ENCODE peak calls at places on chromosomes 13 and 19, in six cellular contexts. One of them, this sample, is unnamed.

GRCh38 chr13:59413121-59413520 is 750.6 kb downstream of the DIAPH3 start:
- DNase-seq in GM12892: no peak
- DNase-seq in K562: no peak
- DNase-seq in HepG2: no peak
- DNase-seq in GM12878: peak; percentile 9
- DNase-seq in H1: no peak
- DNase-seq in this sample: no peak

GRCh38 chr19:17091758-17092333 is 16.3 kb downstream of the MYO9B start:
- DNase-seq in HepG2: no peak
- DNase-seq in GM12892: no peak
- DNase-seq in GM12878: no peak
- DNase-seq in K562: peak; percentile 41
- DNase-seq in H1: no peak
- DNase-seq in this sample: peak; percentile 61

GRCh38 chr19:55643003-55643732 is at the start of gene ZNF581:
- DNase-seq in H1: peak; percentile 90
- DNase-seq in K562: no peak
- DNase-seq in GM12878: peak; percentile 59
- DNase-seq in HepG2: peak; percentile 57
- DNase-seq in GM12892: peak; percentile 84
- DNase-seq in this sample: peak; percentile 83

GRCh38 chr19:14318873-14319272 is 62.4 kb upstream of the ADGRE5 start:
- DNase-seq in GM12878: no peak
- DNase-seq in H1: peak; percentile 80
- DNase-seq in K562: peak; percentile 57
- DNase-seq in HepG2: no peak
- DNase-seq in GM12892: no peak
- DNase-seq in this sample: no peak

GRCh38 chr19:39296055-39296645 is at the start of gene IFNL1:
- DNase-seq in GM12878: no peak
- DNase-seq in H1: no peak
- DNase-seq in GM12892: no peak
- DNase-seq in HepG2: no peak
- DNase-seq in K562: no peak
- DNase-seq in this sample: no peak

GRCh38 chr19:18021121-18021755 is 13.3 kb downstream of the ARRDC2 start:
- DNase-seq in H1: no peak
- DNase-seq in HepG2: no peak
- DNase-seq in GM12878: no peak
- DNase-seq in K562: peak; percentile 79
- DNase-seq in GM12892: no peak
- DNase-seq in this sample: no peak

GRCh38 chr13:48000559-48001126 is 430 bp downstream of the SUCLA2 start:
- DNase-seq in K562: peak; percentile 6
- DNase-seq in HepG2: no peak
- DNase-seq in GM12878: no peak
- DNase-seq in GM12892: no peak
- DNase-seq in H1: no peak
- DNase-seq in this sample: peak; percentile 15

GRCh38 chr19:11496391-11497163 is 9.1 kb downstream of the ZNF653 start:
- DNase-seq in GM12892: peak; percentile 75
- DNase-seq in GM12878: no peak
- DNase-seq in HepG2: peak; percentile 62
- DNase-seq in K562: peak; percentile 84
- DNase-seq in H1: peak; percentile 96
- DNase-seq in this sample: peak; percentile 76

GRCh38 chr13:112844879-112845278 is 124.1 kb upstream of the MCF2L start:
- DNase-seq in HepG2: no peak
- DNase-seq in GM12892: no peak
- DNase-seq in H1: no peak
- DNase-seq in K562: no peak
- DNase-seq in GM12878: no peak
- DNase-seq in this sample: no peak

GRCh38 chr13:102670130-102670529 is 24.7 kb downstream of the METTL21C start:
- DNase-seq in HepG2: no peak
- DNase-seq in GM12892: no peak
- DNase-seq in K562: no peak
- DNase-seq in H1: no peak
- DNase-seq in GM12878: no peak
- DNase-seq in this sample: no peak

GRCh38 chr19:35116085-35116801 is 620 bp downstream of the FXYD3 start:
- DNase-seq in H1: no peak
- DNase-seq in GM12878: no peak
- DNase-seq in HepG2: no peak
- DNase-seq in GM12892: no peak
- DNase-seq in K562: no peak
- DNase-seq in this sample: no peak

GRCh38 chr19:27734496-27735220 is 1478.3 kb downstream of the UQCRFS1 start:
- DNase-seq in K562: no peak
- DNase-seq in HepG2: no peak
- DNase-seq in H1: no peak
- DNase-seq in GM12892: no peak
- DNase-seq in GM12878: no peak
- DNase-seq in this sample: no peak

GRCh38 chr13:32264407-32264806 is 50.8 kb downstream of the ZAR1L start:
- DNase-seq in H1: no peak
- DNase-seq in GM12892: no peak
- DNase-seq in HepG2: no peak
- DNase-seq in GM12878: no peak
- DNase-seq in K562: no peak
- DNase-seq in this sample: no peak

GRCh38 chr19:7628589-7629311 is 595 bp downstream of the XAB2 start:
- DNase-seq in GM12892: no peak
- DNase-seq in K562: peak; percentile 51
- DNase-seq in HepG2: no peak
- DNase-seq in H1: no peak
- DNase-seq in GM12878: no peak
- DNase-seq in this sample: no peak

GRCh38 chr19:18785179-18786124 is 5.7 kb downstream of the COMP start:
- DNase-seq in K562: peak; percentile 100
- DNase-seq in H1: peak; percentile 98
- DNase-seq in GM12878: no peak
- DNase-seq in HepG2: peak; percentile 65
- DNase-seq in GM12892: peak; percentile 93
- DNase-seq in this sample: peak; percentile 93

GRCh38 chr19:13408889-13409518 is 97.3 kb downstream of the CACNA1A start:
- DNase-seq in GM12878: no peak
- DNase-seq in H1: no peak
- DNase-seq in HepG2: no peak
- DNase-seq in K562: no peak
- DNase-seq in GM12892: no peak
- DNase-seq in this sample: no peak

GRCh38 chr19:13146763-13147563 is 3.2 kb downstream of the STX10 start:
- DNase-seq in K562: no peak
- DNase-seq in GM12878: no peak
- DNase-seq in HepG2: no peak
- DNase-seq in H1: no peak
- DNase-seq in GM12892: no peak
- DNase-seq in this sample: no peak

GRCh38 chr13:30577381-30577780 is 40.3 kb upstream of the USPL1 start:
- DNase-seq in GM12892: no peak
- DNase-seq in H1: no peak
- DNase-seq in HepG2: peak; percentile 13
- DNase-seq in GM12878: peak; percentile 72
- DNase-seq in K562: no peak
- DNase-seq in this sample: no peak

GRCh38 chr13:79710376-79710775 is 229.4 kb downstream of the NDFIP2 start:
- DNase-seq in GM12892: no peak
- DNase-seq in GM12878: no peak
- DNase-seq in H1: no peak
- DNase-seq in HepG2: no peak
- DNase-seq in K562: no peak
- DNase-seq in this sample: no peak

GRCh38 chr13:41942462-41943094 is 18.3 kb downstream of the VWA8 start:
- DNase-seq in GM12892: no peak
- DNase-seq in H1: no peak
- DNase-seq in GM12878: no peak
- DNase-seq in HepG2: no peak
- DNase-seq in K562: no peak
- DNase-seq in this sample: no peak

GRCh38 chr13:111037838-111038397 is 77.2 kb upstream of the ARHGEF7 start:
- DNase-seq in GM12892: no peak
- DNase-seq in K562: no peak
- DNase-seq in GM12878: no peak
- DNase-seq in H1: no peak
- DNase-seq in HepG2: no peak
- DNase-seq in this sample: no peak

GRCh38 chr13:33016414-33017409 is at the start of gene KL:
- DNase-seq in GM12892: peak; percentile 30
- DNase-seq in HepG2: no peak
- DNase-seq in K562: no peak
- DNase-seq in H1: peak; percentile 72
- DNase-seq in GM12878: no peak
- DNase-seq in this sample: peak; percentile 39

GRCh38 chr19:47459477-47459876 is 12.2 kb downstream of the SLC8A2 start:
- DNase-seq in K562: no peak
- DNase-seq in HepG2: no peak
- DNase-seq in GM12878: no peak
- DNase-seq in H1: no peak
- DNase-seq in GM12892: no peak
- DNase-seq in this sample: no peak

GRCh38 chr13:97108535-97108910 is 113.6 kb upstream of the MBNL2 start:
- DNase-seq in H1: no peak
- DNase-seq in HepG2: no peak
- DNase-seq in GM12892: no peak
- DNase-seq in K562: no peak
- DNase-seq in GM12878: no peak
- DNase-seq in this sample: no peak

GRCh38 chr13:97106323-97106722 is 112.0 kb upstream of the OXGR1 start:
- DNase-seq in K562: no peak
- DNase-seq in HepG2: no peak
- DNase-seq in GM12878: no peak
- DNase-seq in H1: no peak
- DNase-seq in GM12892: no peak
- DNase-seq in this sample: no peak

GRCh38 chr13:97109256-97109655 is 112.9 kb upstream of the MBNL2 start:
- DNase-seq in GM12878: no peak
- DNase-seq in HepG2: no peak
- DNase-seq in GM12892: no peak
- DNase-seq in H1: no peak
- DNase-seq in K562: no peak
- DNase-seq in this sample: no peak

GRCh38 chr13:97109841-97110492 is 112.2 kb upstream of the MBNL2 start:
- DNase-seq in GM12878: no peak
- DNase-seq in GM12892: peak; percentile 76
- DNase-seq in H1: peak; percentile 92
- DNase-seq in K562: peak; percentile 80
- DNase-seq in HepG2: peak; percentile 68
- DNase-seq in this sample: peak; percentile 79

GRCh38 chr13:97107815-97108534 is 113.7 kb upstream of the OXGR1 start:
- DNase-seq in GM12892: no peak
- DNase-seq in HepG2: no peak
- DNase-seq in GM12878: no peak
- DNase-seq in K562: no peak
- DNase-seq in H1: no peak
- DNase-seq in this sample: no peak
- TF ChIP-seq TAF1 in GM12892: no peak
- TF ChIP-seq TAF1 in HepG2: no peak
- TF ChIP-seq TAF1 in GM12878: no peak
- TF ChIP-seq TAF1 in K562: no peak
- TF ChIP-seq TAF1 in H1: no peak
- TF ChIP-seq TAF1 in this sample: no peak

GRCh38 chr13:38542601-38543000 is 144.3 kb upstream of the FREM2 start:
- DNase-seq in GM12892: no peak
- DNase-seq in GM12878: no peak
- DNase-seq in H1: no peak
- DNase-seq in K562: no peak
- DNase-seq in HepG2: no peak
- DNase-seq in this sample: no peak
- TF ChIP-seq POLR2A in GM12892: no peak
- TF ChIP-seq POLR2A in GM12878: no peak
- TF ChIP-seq POLR2A in H1: no peak
- TF ChIP-seq POLR2A in K562: no peak
- TF ChIP-seq POLR2A in HepG2: no peak
- TF ChIP-seq POLR2A in this sample: no peak

GRCh38 chr19:1796395-1797142 is 15.5 kb downstream of the ATP8B3 start:
- DNase-seq in GM12878: no peak
- DNase-seq in K562: no peak
- DNase-seq in GM12892: no peak
- DNase-seq in H1: no peak
- DNase-seq in HepG2: no peak
- DNase-seq in this sample: no peak
- TF ChIP-seq TAF1 in GM12878: no peak
- TF ChIP-seq TAF1 in K562: no peak
- TF ChIP-seq TAF1 in GM12892: no peak
- TF ChIP-seq TAF1 in H1: no peak
- TF ChIP-seq TAF1 in HepG2: no peak
- TF ChIP-seq TAF1 in this sample: no peak

GRCh38 chr19:53333071-53333465 is 481 bp upstream of the ZNF845 start:
- DNase-seq in HepG2: no peak
- DNase-seq in GM12878: no peak
- DNase-seq in GM12892: no peak
- DNase-seq in H1: no peak
- DNase-seq in K562: no peak
- DNase-seq in this sample: no peak

GRCh38 chr19:53328967-53329366 is 4.6 kb upstream of the ZNF845 start:
- DNase-seq in GM12892: no peak
- DNase-seq in H1: no peak
- DNase-seq in HepG2: no peak
- DNase-seq in GM12878: no peak
- DNase-seq in K562: peak; percentile 47
- DNase-seq in this sample: no peak

GRCh38 chr19:53332484-53332883 is 1.1 kb upstream of the ZNF845 start:
- DNase-seq in GM12878: no peak
- DNase-seq in H1: no peak
- DNase-seq in K562: no peak
- DNase-seq in GM12892: no peak
- DNase-seq in HepG2: no peak
- DNase-seq in this sample: no peak

DNA sequence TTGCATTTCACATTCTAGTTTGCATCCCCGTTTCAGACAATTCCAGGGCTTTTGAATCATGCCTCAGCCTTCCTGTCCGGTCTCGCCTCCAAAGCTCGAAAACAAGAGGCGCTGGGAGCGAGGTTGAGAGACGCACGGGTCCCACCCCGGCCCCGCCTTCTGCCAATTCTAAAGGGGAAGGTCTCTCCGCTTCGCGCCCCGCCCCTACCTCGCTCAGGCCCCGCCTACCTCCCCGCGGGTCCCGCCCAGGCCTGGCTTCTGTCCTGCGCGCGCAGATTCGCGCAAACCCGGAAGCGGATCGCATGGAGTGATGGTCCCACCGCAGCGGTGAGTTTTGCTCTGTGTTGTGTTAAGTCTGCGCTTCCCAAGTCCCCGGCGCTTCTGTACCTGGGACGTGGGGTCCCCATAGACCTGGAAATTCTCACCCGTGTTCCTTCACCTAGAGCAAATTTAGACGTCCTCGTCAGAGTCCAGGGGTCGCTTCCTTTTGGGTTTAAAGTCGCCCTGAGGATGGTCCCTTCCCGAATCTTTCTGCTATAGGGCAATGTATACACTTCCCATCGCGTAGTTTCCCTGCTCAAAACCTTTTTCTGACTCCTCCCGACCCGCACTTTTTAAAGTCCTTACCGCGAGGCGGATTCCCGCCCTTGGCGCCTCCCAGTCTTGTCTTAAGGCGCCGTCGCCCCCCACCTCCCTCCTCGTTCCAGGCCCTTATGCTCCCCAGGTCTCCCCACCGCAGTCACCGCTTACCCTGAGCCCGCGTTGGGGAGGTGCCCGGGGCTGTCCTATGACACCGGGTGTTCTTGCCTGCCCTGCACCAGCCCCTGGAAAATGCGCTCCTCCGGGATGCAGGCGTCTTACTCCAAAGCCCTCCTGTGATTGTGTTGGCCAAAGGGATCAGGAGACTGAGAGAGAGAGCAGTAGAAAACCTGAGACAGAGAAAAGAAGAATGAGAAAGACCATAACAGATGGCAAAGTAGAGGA is at the start of gene ZNF845:
- DNase-seq in GM12892: peak; percentile 68
- DNase-seq in HepG2: peak; percentile 87
- DNase-seq in K562: peak; percentile 92
- DNase-seq in H1: peak; percentile 100
- DNase-seq in GM12878: peak; percentile 63
- DNase-seq in this sample: peak; percentile 66
- TF ChIP-seq POLR2A in GM12892: peak; percentile 78
- TF ChIP-seq POLR2A in HepG2: peak; percentile 82
- TF ChIP-seq POLR2A in K562: peak; percentile 87
- TF ChIP-seq POLR2A in H1: no peak
- TF ChIP-seq POLR2A in GM12878: peak; percentile 85
- TF ChIP-seq POLR2A in this sample: peak; percentile 85

This sample was measured in GM12891.